ENCODE peak calls at places on chromosomes 5 and 9, in nine cellular contexts. R is cardiac muscle cell, L is fibroblast of lung, Z is adrenal gland, C is hepatocyte, P is uterus, X is mesendoderm, S is thyroid gland, M is DND-41. N is an unnamed sample. For H3K4me1, the result is how much of the 10 kb centered on the place peaks cover.

GRCh38 chr5:172342907-172343306 is 59.3 kb upstream of the UBTD2 start:
- DNase-seq in R (no peak), L (no peak), Z (no peak), C (no peak), P (no peak), X (peak), S (no peak), M (no peak), N (no peak)

GRCh38 chr5:45110399-45110798 is 301.7 kb downstream of the MRPS30 start:
- DNase-seq in R (no peak), L (no peak), Z (no peak), C (no peak), P (no peak), X (peak), S (no peak), M (no peak), N (no peak)

GRCh38 chr5:134026521-134027202 is 21.9 kb upstream of the VDAC1 start:
- DNase-seq in R (peak), L (peak), Z (no peak), C (peak), P (no peak), X (peak), S (peak), M (peak), N (no peak)

GRCh38 chr5:54832846-54833245 is 152.5 kb downstream of the ESM1 start:
- DNase-seq in R (no peak), L (peak), Z (no peak), C (no peak), P (no peak), X (no peak), S (no peak), M (no peak), N (peak)

GRCh38 chr5:10913846-10914245 is 152.8 kb upstream of the DAP start:
- DNase-seq in R (peak), L (peak), Z (peak), C (peak), P (no peak), X (peak), S (no peak), M (no peak), N (no peak)

GRCh38 chr5:181149806-181150733 is 2.7 kb downstream of the OR2V2 start:
- DNase-seq in R (no peak), L (no peak), Z (no peak), C (no peak), P (no peak), X (no peak), S (no peak), M (peak), N (no peak)

GRCh38 chr9:112401175-112401815 is 21.4 kb downstream of the HSDL2 start:
- DNase-seq in R (no peak), L (no peak), Z (no peak), C (no peak), P (no peak), X (no peak), S (peak), M (no peak), N (no peak)

GRCh38 chr9:133970581-133970900 is 21.6 kb downstream of the VAV2 start:
- DNase-seq in R (no peak), L (no peak), Z (no peak), C (no peak), P (no peak), X (no peak), S (no peak), M (no peak), N (no peak)

GRCh38 chr9:20988061-20988460 is 43.4 kb downstream of the HACD4 start:
- DNase-seq in R (no peak), L (no peak), Z (no peak), C (no peak), P (no peak), X (peak), S (no peak), M (no peak), N (no peak)

GRCh38 chr9:129702563-129702962 is 37.1 kb downstream of the PRRX2 start:
- DNase-seq in R (peak), L (peak), Z (no peak), C (peak), P (no peak), X (no peak), S (no peak), M (no peak), N (no peak)

GRCh38 chr9:34744295-34745221 is 34.6 kb upstream of the CCL21 start:
- DNase-seq in R (peak), L (peak), Z (peak), C (peak), P (no peak), X (peak), S (no peak), M (no peak), N (no peak)

GRCh38 chr5:170389250-170389902 is at the start of gene KCNMB1:
- DNase-seq in R (no peak), L (no peak), Z (no peak), C (no peak), P (peak), X (peak), S (no peak), M (no peak), N (no peak)

GRCh38 chr5:80615266-80615914 is 39.1 kb upstream of the MSH3 start:
- DNase-seq in R (no peak), L (peak), Z (no peak), C (no peak), P (no peak), X (no peak), S (no peak), M (no peak), N (no peak)

GRCh38 chr9:133184971-133185370 is 21.3 kb upstream of the GBGT1 start:
- DNase-seq in R (peak), L (peak), Z (peak), C (peak), P (peak), X (peak), S (peak), M (peak), N (peak)

GRCh38 chr9:557601-558201 is 283.8 kb upstream of the DMRT1 start:
- DNase-seq in R (no peak), L (peak), Z (no peak), C (no peak), P (no peak), X (peak), S (no peak), M (no peak), N (no peak)

GRCh38 chr5:25119654-25120053 is 474.9 kb upstream of the CDH10 start:
- DNase-seq in R (no peak), L (peak), Z (no peak), C (peak), P (no peak), X (peak), S (no peak), M (no peak), N (no peak)

GRCh38 chr5:26903469-26903868 is 134.9 kb downstream of the CDH9 start:
- DNase-seq in R (no peak), L (no peak), Z (no peak), C (no peak), P (no peak), X (no peak), S (no peak), M (no peak), N (no peak)

GRCh38 chr5:57445006-57445714 is 37.5 kb downstream of the ACTBL2 start:
- DNase-seq in R (no peak), L (no peak), Z (no peak), C (no peak), P (no peak), X (no peak), S (no peak), M (peak), N (no peak)

GRCh38 chr5:13403351-13403750 is 541.1 kb downstream of the DNAH5 start:
- DNase-seq in R (no peak), L (peak), Z (no peak), C (no peak), P (no peak), X (no peak), S (no peak), M (no peak), N (no peak)

GRCh38 chr9:111516061-111516465 is 8.9 kb upstream of the ZNF483 start:
- DNase-seq in R (peak), L (peak), Z (no peak), C (no peak), P (no peak), X (no peak), S (no peak), M (no peak), N (no peak)

GRCh38 chr9:112132356-112132755 is 42.7 kb downstream of the SUSD1 start:
- DNase-seq in R (no peak), L (peak), Z (no peak), C (no peak), P (no peak), X (no peak), S (no peak), M (no peak), N (no peak)

GRCh38 chr5:912356-913091 is 19.8 kb downstream of the TRIP13 start:
- DNase-seq in R (peak), L (peak), Z (peak), C (no peak), P (no peak), X (peak), S (no peak), M (no peak), N (peak)

GRCh38 chr5:79956173-79956670 is 34.8 kb downstream of the MTX3 start:
- DNase-seq in R (peak), L (peak), Z (no peak), C (no peak), P (no peak), X (peak), S (no peak), M (no peak), N (no peak)

GRCh38 chr5:50853151-50853550 is 186.7 kb downstream of the PARP8 start:
- DNase-seq in R (no peak), L (no peak), Z (no peak), C (no peak), P (no peak), X (no peak), S (no peak), M (no peak), N (no peak)

GRCh38 chr9:126666155-126666803 is 52.6 kb downstream of the LMX1B start:
- DNase-seq in R (no peak), L (no peak), Z (no peak), C (no peak), P (no peak), X (no peak), S (no peak), M (no peak), N (no peak)

GRCh38 chr5:177437623-177438022 is 9.0 kb upstream of the PRR7 start:
- DNase-seq in R (no peak), L (no peak), Z (no peak), C (no peak), P (no peak), X (no peak), S (no peak), M (no peak), N (no peak)
- H3K4me1 ChIP-seq in R (under half), L (under half), Z (under half), C (under half), P (under half), X (under half), S (under half), M (under half), N (half or more)

GRCh38 chr5:158783382-158783781 is 316.3 kb downstream of the EBF1 start:
- DNase-seq in R (no peak), L (no peak), Z (no peak), C (no peak), P (no peak), X (no peak), S (no peak), M (no peak), N (no peak)

GRCh38 chr5:158786390-158786789 is 313.3 kb downstream of the EBF1 start:
- DNase-seq in R (no peak), L (no peak), Z (no peak), C (no peak), P (no peak), X (no peak), S (no peak), M (no peak), N (no peak)

GRCh38 chr5:158789441-158789840 is 310.3 kb downstream of the EBF1 start:
- DNase-seq in R (peak), L (no peak), Z (no peak), C (no peak), P (no peak), X (no peak), S (no peak), M (no peak), N (no peak)

GRCh38 chr5:158780656-158781237 is 319.0 kb downstream of the EBF1 start:
- DNase-seq in R (no peak), L (no peak), Z (no peak), C (no peak), P (no peak), X (no peak), S (no peak), M (no peak), N (no peak)

DNA sequence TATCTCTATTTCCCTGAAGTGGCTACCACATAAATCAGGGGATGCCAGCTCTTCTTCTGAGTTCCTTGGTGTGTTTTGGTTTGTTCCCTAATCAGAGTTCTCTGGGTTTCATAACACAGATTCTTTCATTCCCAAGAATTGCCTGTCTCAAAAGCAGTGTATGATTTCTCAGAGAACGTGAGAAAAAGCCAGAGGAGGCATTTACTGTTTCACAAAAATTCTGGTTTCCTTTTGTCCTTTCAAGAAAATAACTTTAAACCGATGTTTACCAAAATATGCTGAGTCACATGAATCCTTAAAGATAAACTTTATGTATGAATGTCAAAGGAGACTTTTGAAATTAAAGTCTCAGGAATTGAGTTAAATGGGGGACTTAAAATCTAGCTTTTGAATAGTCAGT is 314.3 kb downstream of the EBF1 start:
- DNase-seq in R (peak), L (no peak), Z (no peak), C (no peak), P (no peak), X (no peak), S (no peak), M (no peak), N (no peak)
- H3K4me1 ChIP-seq in R (under half), L (under half), Z (under half), C (under half), P (under half), X (under half), S (under half), M (under half), N (under half)

DNA sequence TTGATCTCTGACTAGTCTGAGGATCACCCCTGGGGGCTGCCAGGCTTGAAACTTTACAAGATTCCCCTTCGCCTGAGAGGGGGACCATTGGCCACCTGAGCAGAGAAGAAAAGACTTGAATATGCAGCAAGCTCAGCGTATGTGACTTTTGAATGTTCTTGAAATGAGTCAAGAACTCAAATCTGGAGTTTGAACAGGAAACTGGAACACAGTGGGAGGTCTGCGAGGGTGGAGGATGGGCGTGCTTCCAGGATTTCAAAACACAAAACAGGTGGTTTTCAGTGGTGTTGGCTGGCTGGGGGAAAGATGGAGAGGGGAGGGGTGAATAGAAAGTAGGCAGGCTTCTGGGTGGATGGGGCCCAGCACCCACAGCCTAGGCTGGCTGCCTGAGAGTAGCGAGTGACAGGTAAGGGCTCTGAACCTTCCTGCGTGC is 40.6 kb downstream of the TMEM174 start:
- DNase-seq in R (peak), L (peak), Z (no peak), C (no peak), P (no peak), X (no peak), S (peak), M (no peak), N (no peak)
- H3K4me1 ChIP-seq in R (under half), L (under half), Z (under half), C (under half), P (under half), X (under half), S (under half), M (under half), N (under half)

DNA sequence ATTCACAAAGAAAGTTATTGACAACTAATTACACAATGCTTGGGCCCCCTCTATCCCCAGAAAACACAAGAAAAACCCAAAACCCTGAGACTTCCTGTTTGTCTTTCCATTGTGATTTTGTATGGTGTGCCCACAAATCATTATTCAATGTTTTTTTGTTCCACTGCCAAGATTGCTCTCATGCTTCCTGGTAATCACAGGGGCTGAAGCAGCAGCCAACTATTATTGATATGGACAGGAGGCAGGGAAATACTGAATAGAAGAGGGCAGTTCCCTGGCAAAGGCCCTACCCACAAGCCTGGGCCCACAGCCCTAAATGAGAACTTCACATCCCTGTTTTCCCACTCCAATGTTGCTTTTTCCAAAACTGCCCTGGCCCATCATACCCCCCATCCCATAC is 21.5 kb upstream of the RFK start:
- DNase-seq in R (peak), L (peak), Z (no peak), C (no peak), P (no peak), X (no peak), S (no peak), M (no peak), N (no peak)
- H3K4me1 ChIP-seq in R (under half), L (under half), Z (under half), C (under half), P (under half), X (under half), S (under half), M (under half), N (under half)

DNA sequence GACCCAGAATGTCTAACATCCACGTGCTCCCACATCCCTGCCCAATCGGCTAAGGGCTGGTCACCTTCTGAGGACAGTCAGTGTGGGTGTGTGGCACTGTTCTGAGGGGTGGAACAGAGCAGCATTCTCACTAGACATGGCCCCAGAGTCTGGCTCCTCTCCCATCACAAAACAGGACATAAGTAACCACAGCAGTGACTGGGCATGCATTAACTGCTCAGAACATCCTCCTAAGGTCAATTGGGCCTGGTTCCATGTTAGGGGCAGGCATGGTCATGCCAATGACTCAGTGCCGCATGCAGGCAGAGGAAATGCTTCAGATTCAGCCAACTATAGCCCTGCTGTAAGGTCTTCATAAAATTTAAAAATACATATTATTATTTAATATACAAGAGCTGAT is 12.9 kb downstream of the MACROH2A1 start:
- DNase-seq in R (peak), L (peak), Z (no peak), C (no peak), P (no peak), X (no peak), S (no peak), M (no peak), N (no peak)
- H3K4me1 ChIP-seq in R (half or more), L (under half), Z (under half), C (under half), P (under half), X (under half), S (under half), M (half or more), N (under half)

N was measured in CD4-positive, CD25-positive, alpha-beta regulatory T cell.